ENCODE peak calls at places on chromosomes 6 and 20, in ten cellular contexts. One of them, this sample, is unnamed.

GRCh38 chr6:27601668-27602254 is 128.9 kb upstream of the ZNF184 start:
- DNase-seq in GM06990: no peak
- DNase-seq in endothelial cell: peak; percentile 27
- DNase-seq in HFFc6: no peak
- DNase-seq in ovary: no peak
- DNase-seq in RWPE1: no peak
- DNase-seq in psoas muscle: no peak
- DNase-seq in CD4-positive, alpha-beta T cell: no peak
- DNase-seq in pancreas: no peak
- DNase-seq in kidney: no peak
- DNase-seq in this sample: no peak

GRCh38 chr20:52828199-52828598 is 144.0 kb upstream of the TSHZ2 start:
- DNase-seq in GM06990: no peak
- DNase-seq in endothelial cell: no peak
- DNase-seq in HFFc6: no peak
- DNase-seq in ovary: no peak
- DNase-seq in RWPE1: no peak
- DNase-seq in psoas muscle: no peak
- DNase-seq in CD4-positive, alpha-beta T cell: no peak
- DNase-seq in pancreas: no peak
- DNase-seq in kidney: no peak
- DNase-seq in this sample: no peak

GRCh38 chr20:48556956-48557355 is 270.8 kb downstream of the PREX1 start:
- DNase-seq in GM06990: no peak
- DNase-seq in endothelial cell: no peak
- DNase-seq in HFFc6: no peak
- DNase-seq in ovary: no peak
- DNase-seq in RWPE1: no peak
- DNase-seq in psoas muscle: no peak
- DNase-seq in CD4-positive, alpha-beta T cell: no peak
- DNase-seq in pancreas: no peak
- DNase-seq in kidney: no peak
- DNase-seq in this sample: no peak

GRCh38 chr6:14966111-14966901 is 279.6 kb upstream of the JARID2 start:
- DNase-seq in GM06990: no peak
- DNase-seq in endothelial cell: no peak
- DNase-seq in HFFc6: no peak
- DNase-seq in ovary: no peak
- DNase-seq in RWPE1: no peak
- DNase-seq in psoas muscle: no peak
- DNase-seq in CD4-positive, alpha-beta T cell: no peak
- DNase-seq in pancreas: no peak
- DNase-seq in kidney: no peak
- DNase-seq in this sample: no peak

GRCh38 chr20:63495771-63496403 is 3.0 kb downstream of the EEF1A2 start:
- DNase-seq in GM06990: no peak
- DNase-seq in endothelial cell: peak; percentile 82
- DNase-seq in HFFc6: peak; percentile 17
- DNase-seq in ovary: peak; percentile 75
- DNase-seq in RWPE1: peak; percentile 84
- DNase-seq in psoas muscle: peak; percentile 69
- DNase-seq in CD4-positive, alpha-beta T cell: peak; percentile 71
- DNase-seq in pancreas: peak; percentile 91
- DNase-seq in kidney: peak; percentile 87
- DNase-seq in this sample: peak; percentile 72

GRCh38 chr6:16676978-16677377 is 84.3 kb downstream of the ATXN1 start:
- DNase-seq in GM06990: no peak
- DNase-seq in endothelial cell: no peak
- DNase-seq in HFFc6: peak; percentile 58
- DNase-seq in ovary: no peak
- DNase-seq in RWPE1: no peak
- DNase-seq in psoas muscle: no peak
- DNase-seq in CD4-positive, alpha-beta T cell: no peak
- DNase-seq in pancreas: no peak
- DNase-seq in kidney: no peak
- DNase-seq in this sample: no peak

GRCh38 chr6:7580537-7580926 is 9.5 kb upstream of the SNRNP48 start:
- DNase-seq in GM06990: no peak
- DNase-seq in endothelial cell: no peak
- DNase-seq in HFFc6: no peak
- DNase-seq in ovary: no peak
- DNase-seq in RWPE1: no peak
- DNase-seq in psoas muscle: no peak
- DNase-seq in CD4-positive, alpha-beta T cell: no peak
- DNase-seq in pancreas: no peak
- DNase-seq in kidney: no peak
- DNase-seq in this sample: no peak

GRCh38 chr20:59300341-59301081 is at the start of gene EDN3:
- DNase-seq in GM06990: no peak
- DNase-seq in endothelial cell: peak; percentile 12
- DNase-seq in HFFc6: no peak
- DNase-seq in ovary: no peak
- DNase-seq in RWPE1: no peak
- DNase-seq in psoas muscle: no peak
- DNase-seq in CD4-positive, alpha-beta T cell: no peak
- DNase-seq in pancreas: peak; percentile 57
- DNase-seq in kidney: no peak
- DNase-seq in this sample: no peak

GRCh38 chr20:20369353-20370086 is 1.6 kb downstream of the INSM1 start:
- DNase-seq in GM06990: peak; percentile 67
- DNase-seq in endothelial cell: peak; percentile 13
- DNase-seq in HFFc6: no peak
- DNase-seq in ovary: no peak
- DNase-seq in RWPE1: no peak
- DNase-seq in psoas muscle: no peak
- DNase-seq in CD4-positive, alpha-beta T cell: no peak
- DNase-seq in pancreas: peak; percentile 77
- DNase-seq in kidney: peak; percentile 71
- DNase-seq in this sample: no peak

GRCh38 chr20:20366896-20367680 is 816 bp upstream of the INSM1 start:
- DNase-seq in GM06990: peak; percentile 28
- DNase-seq in endothelial cell: peak; percentile 31
- DNase-seq in HFFc6: no peak
- DNase-seq in ovary: no peak
- DNase-seq in RWPE1: no peak
- DNase-seq in psoas muscle: no peak
- DNase-seq in CD4-positive, alpha-beta T cell: no peak
- DNase-seq in pancreas: no peak
- DNase-seq in kidney: peak; percentile 68
- DNase-seq in this sample: no peak

GRCh38 chr20:20366551-20366895 is 1.4 kb upstream of the INSM1 start:
- DNase-seq in GM06990: no peak
- DNase-seq in endothelial cell: no peak
- DNase-seq in HFFc6: no peak
- DNase-seq in ovary: no peak
- DNase-seq in RWPE1: no peak
- DNase-seq in psoas muscle: no peak
- DNase-seq in CD4-positive, alpha-beta T cell: no peak
- DNase-seq in pancreas: no peak
- DNase-seq in kidney: no peak
- DNase-seq in this sample: no peak

GRCh38 chr20:20368414-20369352 is 779 bp downstream of the INSM1 start:
- DNase-seq in GM06990: peak; percentile 50
- DNase-seq in endothelial cell: peak; percentile 22
- DNase-seq in HFFc6: no peak
- DNase-seq in ovary: no peak
- DNase-seq in RWPE1: no peak
- DNase-seq in psoas muscle: no peak
- DNase-seq in CD4-positive, alpha-beta T cell: no peak
- DNase-seq in pancreas: no peak
- DNase-seq in kidney: peak; percentile 62
- DNase-seq in this sample: no peak

DNA sequence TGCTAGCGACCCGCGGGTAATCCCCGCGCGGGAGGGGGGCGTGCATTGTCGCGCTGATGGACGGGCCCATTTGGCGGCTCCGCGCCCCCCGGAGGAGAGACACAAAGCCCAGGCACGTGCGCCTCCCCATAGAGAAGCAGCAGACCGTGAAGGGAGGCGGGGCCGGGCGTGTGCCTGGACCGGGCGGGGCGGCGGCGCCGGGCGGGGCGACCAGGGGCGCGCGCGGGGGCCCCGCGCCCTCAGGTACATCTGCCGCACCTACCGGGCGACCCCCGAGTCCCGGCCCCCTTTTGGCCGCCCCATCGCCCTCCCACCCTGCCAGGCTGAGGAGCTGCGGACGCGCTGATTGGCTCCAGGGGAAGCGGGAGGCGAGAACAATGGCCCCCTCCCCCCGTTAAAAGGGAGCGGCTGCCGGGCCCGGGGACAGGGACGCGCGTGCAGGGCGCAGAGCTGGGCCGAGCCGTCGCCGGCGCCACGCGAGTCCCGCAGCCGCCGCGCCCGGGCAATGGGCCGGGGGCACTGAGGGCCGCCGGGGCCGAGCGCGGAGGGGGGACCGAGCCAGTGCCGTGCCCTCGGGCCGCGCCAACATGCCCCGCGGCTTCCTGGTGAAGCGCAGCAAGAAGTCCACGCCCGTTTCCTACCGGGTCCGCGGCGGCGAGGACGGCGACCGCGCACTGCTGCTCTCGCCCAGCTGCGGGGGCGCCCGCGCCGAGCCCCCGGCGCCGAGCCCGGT is at the start of gene INSM1:
- DNase-seq in GM06990: peak; percentile 37
- DNase-seq in endothelial cell: peak; percentile 10
- DNase-seq in HFFc6: no peak
- DNase-seq in ovary: no peak
- DNase-seq in RWPE1: no peak
- DNase-seq in psoas muscle: no peak
- DNase-seq in CD4-positive, alpha-beta T cell: no peak
- DNase-seq in pancreas: no peak
- DNase-seq in kidney: peak; percentile 71
- DNase-seq in this sample: no peak
- TF ChIP-seq CTCF in GM06990: no peak
- TF ChIP-seq CTCF in endothelial cell: no peak
- TF ChIP-seq CTCF in HFFc6: no peak
- TF ChIP-seq CTCF in ovary: no peak
- TF ChIP-seq CTCF in RWPE1: no peak
- TF ChIP-seq CTCF in psoas muscle: no peak
- TF ChIP-seq CTCF in CD4-positive, alpha-beta T cell: no peak
- TF ChIP-seq CTCF in pancreas: no peak
- TF ChIP-seq CTCF in kidney: no peak
- TF ChIP-seq CTCF in this sample: no peak

GRCh38 chr6:99821164-99821563 is 172.9 kb downstream of the MCHR2 start:
- DNase-seq in GM06990: no peak
- DNase-seq in endothelial cell: no peak
- DNase-seq in HFFc6: no peak
- DNase-seq in ovary: no peak
- DNase-seq in RWPE1: no peak
- DNase-seq in psoas muscle: no peak
- DNase-seq in CD4-positive, alpha-beta T cell: no peak
- DNase-seq in pancreas: no peak
- DNase-seq in kidney: no peak
- DNase-seq in this sample: no peak

GRCh38 chr6:99819853-99820252 is 174.2 kb downstream of the MCHR2 start:
- DNase-seq in GM06990: no peak
- DNase-seq in endothelial cell: no peak
- DNase-seq in HFFc6: no peak
- DNase-seq in ovary: no peak
- DNase-seq in RWPE1: no peak
- DNase-seq in psoas muscle: no peak
- DNase-seq in CD4-positive, alpha-beta T cell: no peak
- DNase-seq in pancreas: no peak
- DNase-seq in kidney: no peak
- DNase-seq in this sample: no peak

GRCh38 chr6:99818161-99818560 is 175.9 kb downstream of the MCHR2 start:
- DNase-seq in GM06990: no peak
- DNase-seq in endothelial cell: no peak
- DNase-seq in HFFc6: no peak
- DNase-seq in ovary: no peak
- DNase-seq in RWPE1: no peak
- DNase-seq in psoas muscle: no peak
- DNase-seq in CD4-positive, alpha-beta T cell: no peak
- DNase-seq in pancreas: no peak
- DNase-seq in kidney: no peak
- DNase-seq in this sample: no peak

GRCh38 chr6:99822741-99823512 is 171.1 kb downstream of the MCHR2 start:
- DNase-seq in GM06990: no peak
- DNase-seq in endothelial cell: peak; percentile 28
- DNase-seq in HFFc6: peak; percentile 85
- DNase-seq in ovary: no peak
- DNase-seq in RWPE1: peak; percentile 75
- DNase-seq in psoas muscle: no peak
- DNase-seq in CD4-positive, alpha-beta T cell: no peak
- DNase-seq in pancreas: no peak
- DNase-seq in kidney: no peak
- DNase-seq in this sample: no peak
- TF ChIP-seq CTCF in GM06990: peak; percentile 43
- TF ChIP-seq CTCF in endothelial cell: no peak
- TF ChIP-seq CTCF in HFFc6: peak; percentile 75
- TF ChIP-seq CTCF in ovary: no peak
- TF ChIP-seq CTCF in RWPE1: peak; percentile 77
- TF ChIP-seq CTCF in psoas muscle: peak; percentile 14
- TF ChIP-seq CTCF in CD4-positive, alpha-beta T cell: no peak
- TF ChIP-seq CTCF in pancreas: no peak
- TF ChIP-seq CTCF in kidney: no peak
- TF ChIP-seq CTCF in this sample: no peak

DNA sequence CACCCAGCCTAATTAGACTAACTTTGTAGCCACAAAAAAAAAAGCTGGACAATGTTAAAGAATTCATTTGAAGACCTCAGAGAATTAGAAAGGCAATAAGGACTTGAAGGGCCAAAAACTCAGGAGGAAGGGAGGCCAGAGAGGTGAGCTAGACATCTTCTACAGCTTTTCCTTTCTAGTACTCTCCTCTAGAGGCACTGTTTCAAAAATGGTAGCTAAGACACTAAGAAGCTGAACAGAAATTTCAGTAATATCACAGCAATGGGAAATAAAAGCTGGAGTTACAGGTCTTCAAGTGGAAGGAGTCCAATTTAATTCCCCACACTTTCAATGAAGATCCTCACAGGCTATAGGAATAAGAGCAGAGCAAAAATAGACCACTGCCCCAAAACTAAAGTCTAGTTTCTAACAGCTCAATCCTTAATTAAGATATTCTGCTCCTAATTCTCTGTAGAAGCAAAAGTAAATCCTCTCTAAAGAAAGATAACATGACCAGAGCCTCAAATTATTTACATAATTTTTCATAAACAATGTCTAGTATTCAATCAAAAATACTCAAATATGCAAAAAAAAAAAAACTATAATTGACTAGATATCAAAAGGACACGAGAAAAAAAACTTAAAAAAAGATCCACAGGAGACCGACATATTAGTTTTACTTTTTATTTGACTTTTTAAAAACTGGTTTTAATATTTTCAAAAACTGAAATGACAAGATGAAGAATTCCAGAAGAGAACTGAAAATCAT is 63.7 kb downstream of the RNGTT start:
- DNase-seq in GM06990: no peak
- DNase-seq in endothelial cell: no peak
- DNase-seq in HFFc6: no peak
- DNase-seq in ovary: no peak
- DNase-seq in RWPE1: no peak
- DNase-seq in psoas muscle: no peak
- DNase-seq in CD4-positive, alpha-beta T cell: no peak
- DNase-seq in pancreas: no peak
- DNase-seq in kidney: no peak
- DNase-seq in this sample: no peak
- TF ChIP-seq CTCF in GM06990: peak; percentile 35
- TF ChIP-seq CTCF in endothelial cell: peak; percentile 26
- TF ChIP-seq CTCF in HFFc6: peak; percentile 44
- TF ChIP-seq CTCF in ovary: no peak
- TF ChIP-seq CTCF in RWPE1: peak; percentile 12
- TF ChIP-seq CTCF in psoas muscle: no peak
- TF ChIP-seq CTCF in CD4-positive, alpha-beta T cell: no peak
- TF ChIP-seq CTCF in pancreas: no peak
- TF ChIP-seq CTCF in kidney: no peak
- TF ChIP-seq CTCF in this sample: no peak

GRCh38 chr6:76876922-76877553 is 586.3 kb downstream of the HTR1B start:
- DNase-seq in GM06990: no peak
- DNase-seq in endothelial cell: peak; percentile 68
- DNase-seq in HFFc6: no peak
- DNase-seq in ovary: peak; percentile 21
- DNase-seq in RWPE1: peak; percentile 66
- DNase-seq in psoas muscle: no peak
- DNase-seq in CD4-positive, alpha-beta T cell: no peak
- DNase-seq in pancreas: no peak
- DNase-seq in kidney: no peak
- DNase-seq in this sample: no peak
- TF ChIP-seq CTCF in GM06990: no peak
- TF ChIP-seq CTCF in endothelial cell: peak; percentile 46
- TF ChIP-seq CTCF in HFFc6: no peak
- TF ChIP-seq CTCF in ovary: no peak
- TF ChIP-seq CTCF in RWPE1: peak; percentile 84
- TF ChIP-seq CTCF in psoas muscle: no peak
- TF ChIP-seq CTCF in CD4-positive, alpha-beta T cell: no peak
- TF ChIP-seq CTCF in pancreas: peak; percentile 11
- TF ChIP-seq CTCF in kidney: peak; percentile 28
- TF ChIP-seq CTCF in this sample: no peak

This sample was measured in natural killer cell.